ENCODE peak calls at places on chromosome 14, in nine cellular contexts. One of them, this sample, is unnamed.

GRCh38 chr14:22412936-22413411 is 176.1 kb downstream of the DAD1 start:
- DNase-seq in K562: no peak
- DNase-seq in endothelial cell of umbilical vein: no peak
- DNase-seq in GM23338: no peak
- DNase-seq in stomach: no peak
- DNase-seq in breast epithelium: no peak
- DNase-seq in transverse colon: no peak
- DNase-seq in Panc1: no peak
- DNase-seq in HepG2: no peak
- DNase-seq in this sample: no peak

GRCh38 chr14:92513966-92514843 is 624 bp downstream of the RIN3 start:
- DNase-seq in K562: no peak
- DNase-seq in endothelial cell of umbilical vein: peak; percentile 34
- DNase-seq in GM23338: peak; percentile 58
- DNase-seq in stomach: no peak
- DNase-seq in breast epithelium: no peak
- DNase-seq in transverse colon: peak; percentile 57
- DNase-seq in Panc1: no peak
- DNase-seq in HepG2: peak; percentile 36
- DNase-seq in this sample: no peak

GRCh38 chr14:71536927-71537772 is 395.1 kb upstream of the RGS6 start:
- DNase-seq in K562: no peak
- DNase-seq in endothelial cell of umbilical vein: no peak
- DNase-seq in GM23338: no peak
- DNase-seq in stomach: no peak
- DNase-seq in breast epithelium: no peak
- DNase-seq in transverse colon: no peak
- DNase-seq in Panc1: no peak
- DNase-seq in HepG2: no peak
- DNase-seq in this sample: no peak

GRCh38 chr14:92287987-92288386 is 35.0 kb upstream of the SLC24A4 start:
- DNase-seq in K562: peak; percentile 11
- DNase-seq in endothelial cell of umbilical vein: no peak
- DNase-seq in GM23338: no peak
- DNase-seq in stomach: no peak
- DNase-seq in breast epithelium: no peak
- DNase-seq in transverse colon: peak; percentile 13
- DNase-seq in Panc1: no peak
- DNase-seq in HepG2: no peak
- DNase-seq in this sample: no peak

GRCh38 chr14:22388669-22389625 is 200.1 kb downstream of the DAD1 start:
- DNase-seq in K562: no peak
- DNase-seq in endothelial cell of umbilical vein: no peak
- DNase-seq in GM23338: no peak
- DNase-seq in stomach: no peak
- DNase-seq in breast epithelium: no peak
- DNase-seq in transverse colon: no peak
- DNase-seq in Panc1: no peak
- DNase-seq in HepG2: peak; percentile 67
- DNase-seq in this sample: no peak

GRCh38 chr14:102485693-102486512 is 23.7 kb downstream of the ANKRD9 start:
- DNase-seq in K562: no peak
- DNase-seq in endothelial cell of umbilical vein: no peak
- DNase-seq in GM23338: no peak
- DNase-seq in stomach: no peak
- DNase-seq in breast epithelium: no peak
- DNase-seq in transverse colon: no peak
- DNase-seq in Panc1: no peak
- DNase-seq in HepG2: no peak
- DNase-seq in this sample: no peak

GRCh38 chr14:106201376-106201775 is 675.0 kb downstream of the TMEM121 start:
- DNase-seq in K562: no peak
- DNase-seq in endothelial cell of umbilical vein: no peak
- DNase-seq in GM23338: no peak
- DNase-seq in stomach: no peak
- DNase-seq in breast epithelium: no peak
- DNase-seq in transverse colon: no peak
- DNase-seq in Panc1: no peak
- DNase-seq in HepG2: no peak
- DNase-seq in this sample: no peak

GRCh38 chr14:92926931-92927330 is 4.0 kb downstream of the CHGA start:
- DNase-seq in K562: no peak
- DNase-seq in endothelial cell of umbilical vein: no peak
- DNase-seq in GM23338: no peak
- DNase-seq in stomach: no peak
- DNase-seq in breast epithelium: no peak
- DNase-seq in transverse colon: no peak
- DNase-seq in Panc1: no peak
- DNase-seq in HepG2: no peak
- DNase-seq in this sample: no peak

GRCh38 chr14:26448181-26448855 is 149.5 kb downstream of the NOVA1 start:
- DNase-seq in K562: no peak
- DNase-seq in endothelial cell of umbilical vein: no peak
- DNase-seq in GM23338: no peak
- DNase-seq in stomach: no peak
- DNase-seq in breast epithelium: no peak
- DNase-seq in transverse colon: no peak
- DNase-seq in Panc1: no peak
- DNase-seq in HepG2: no peak
- DNase-seq in this sample: no peak

DNA sequence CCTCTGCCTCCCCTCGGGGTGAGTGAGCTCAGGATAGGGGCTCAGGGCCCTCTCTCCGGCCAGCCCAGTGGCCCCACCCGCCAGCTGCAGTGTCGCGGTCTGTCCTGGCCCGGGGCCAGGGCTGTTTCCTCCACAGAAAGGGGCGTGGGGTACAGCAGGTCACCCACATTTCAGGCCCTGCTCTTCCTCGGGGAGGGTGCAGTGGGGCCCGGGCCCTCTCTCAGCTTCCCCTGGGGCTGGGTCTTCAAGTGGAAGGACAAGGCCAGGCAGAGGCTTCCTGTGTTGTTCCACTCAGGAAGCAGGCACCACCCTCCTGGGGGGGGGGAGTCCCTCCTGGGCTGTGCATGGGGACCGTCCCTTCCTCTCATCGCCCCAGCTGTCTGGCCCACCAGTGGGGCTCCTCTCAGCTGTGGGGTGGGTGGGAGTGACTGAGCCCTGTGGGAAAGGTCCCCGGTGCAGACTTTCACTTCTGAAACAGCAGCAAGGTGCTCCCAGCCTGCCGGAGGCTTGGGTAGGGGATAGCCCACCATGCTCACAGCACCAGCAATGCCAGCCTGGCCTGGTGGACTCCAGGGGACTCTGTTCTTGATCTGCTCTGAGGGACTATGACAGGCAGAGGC is 3.7 kb downstream of the GPR132 start:
- DNase-seq in K562: peak; percentile 61
- DNase-seq in endothelial cell of umbilical vein: no peak
- DNase-seq in GM23338: no peak
- DNase-seq in stomach: peak; percentile 44
- DNase-seq in breast epithelium: no peak
- DNase-seq in transverse colon: peak; percentile 62
- DNase-seq in Panc1: no peak
- DNase-seq in HepG2: no peak
- DNase-seq in this sample: no peak
- TF ChIP-seq POLR2AphosphoS5 in K562: no peak
- TF ChIP-seq POLR2AphosphoS5 in endothelial cell of umbilical vein: no peak
- TF ChIP-seq POLR2AphosphoS5 in GM23338: no peak
- TF ChIP-seq POLR2AphosphoS5 in stomach: no peak
- TF ChIP-seq POLR2AphosphoS5 in breast epithelium: no peak
- TF ChIP-seq POLR2AphosphoS5 in transverse colon: no peak
- TF ChIP-seq POLR2AphosphoS5 in Panc1: no peak
- TF ChIP-seq POLR2AphosphoS5 in HepG2: no peak
- TF ChIP-seq POLR2AphosphoS5 in this sample: no peak

DNA sequence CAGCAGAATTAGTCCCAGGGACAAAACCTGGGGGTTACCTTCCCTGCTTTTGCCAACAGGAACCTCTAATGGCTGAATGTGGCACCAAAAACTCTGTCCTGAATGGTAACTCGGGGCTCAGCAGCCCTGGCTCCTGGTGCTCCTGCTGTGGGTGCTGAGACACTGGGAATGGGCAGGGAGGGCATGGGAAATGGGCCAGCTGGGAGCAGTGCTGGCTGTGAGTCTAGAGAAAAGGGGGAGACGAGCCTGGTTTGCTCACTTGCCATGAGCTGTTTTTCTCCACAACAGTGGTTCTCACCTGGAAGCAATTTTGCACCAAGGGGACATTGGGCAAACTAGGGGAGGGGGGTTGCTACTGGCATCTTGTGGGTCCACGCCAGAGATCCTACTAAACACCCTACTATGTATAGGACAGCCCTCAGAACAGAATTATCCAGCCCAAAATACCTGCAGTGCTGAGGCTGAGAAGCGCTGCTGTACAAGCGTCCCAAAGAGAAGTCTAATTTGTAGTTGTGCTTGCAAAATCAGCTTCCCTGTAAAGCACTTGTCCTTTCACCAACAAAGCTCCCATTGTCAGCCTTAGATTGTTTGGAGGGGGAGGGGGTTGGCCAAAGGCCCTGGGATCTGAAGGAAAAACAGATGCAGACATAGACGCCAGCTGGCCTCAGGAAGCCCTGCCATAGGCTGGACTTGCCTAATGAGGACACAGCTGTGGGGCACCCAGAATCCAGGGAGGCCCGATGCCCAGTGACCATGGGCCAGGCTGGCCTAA is 3.6 kb downstream of the LRRC74A start:
- DNase-seq in K562: no peak
- DNase-seq in endothelial cell of umbilical vein: no peak
- DNase-seq in GM23338: no peak
- DNase-seq in stomach: peak; percentile 50
- DNase-seq in breast epithelium: no peak
- DNase-seq in transverse colon: no peak
- DNase-seq in Panc1: no peak
- DNase-seq in HepG2: peak; percentile 91
- DNase-seq in this sample: peak; percentile 50
- H3K27me3 ChIP-seq in K562: peaks cover 52% of the 10 kb centered on the region
- H3K27me3 ChIP-seq in endothelial cell of umbilical vein: peaks cover 3% of the 10 kb centered on the region
- H3K27me3 ChIP-seq in GM23338: no peaks in the 10 kb centered on the region
- H3K27me3 ChIP-seq in stomach: no peaks in the 10 kb centered on the region
- H3K27me3 ChIP-seq in breast epithelium: no peaks in the 10 kb centered on the region
- H3K27me3 ChIP-seq in transverse colon: no peaks in the 10 kb centered on the region
- H3K27me3 ChIP-seq in Panc1: no peaks in the 10 kb centered on the region
- H3K27me3 ChIP-seq in HepG2: no peaks in the 10 kb centered on the region
- H3K27me3 ChIP-seq in this sample: no peaks in the 10 kb centered on the region

GRCh38 chr14:103520269-103520656 is 2.4 kb downstream of the CKB start:
- DNase-seq in K562: no peak
- DNase-seq in endothelial cell of umbilical vein: no peak
- DNase-seq in GM23338: no peak
- DNase-seq in stomach: no peak
- DNase-seq in breast epithelium: no peak
- DNase-seq in transverse colon: no peak
- DNase-seq in Panc1: no peak
- DNase-seq in HepG2: no peak
- DNase-seq in this sample: no peak

GRCh38 chr14:103519837-103520212 is 2.8 kb downstream of the CKB start:
- DNase-seq in K562: no peak
- DNase-seq in endothelial cell of umbilical vein: no peak
- DNase-seq in GM23338: no peak
- DNase-seq in stomach: peak; percentile 46
- DNase-seq in breast epithelium: no peak
- DNase-seq in transverse colon: no peak
- DNase-seq in Panc1: no peak
- DNase-seq in HepG2: no peak
- DNase-seq in this sample: no peak

GRCh38 chr14:103521438-103521961 is 1.1 kb downstream of the CKB start:
- DNase-seq in K562: peak; percentile 63
- DNase-seq in endothelial cell of umbilical vein: no peak
- DNase-seq in GM23338: no peak
- DNase-seq in stomach: peak; percentile 67
- DNase-seq in breast epithelium: no peak
- DNase-seq in transverse colon: no peak
- DNase-seq in Panc1: no peak
- DNase-seq in HepG2: no peak
- DNase-seq in this sample: no peak

GRCh38 chr14:103522028-103522581 is 525 bp downstream of the CKB start:
- DNase-seq in K562: peak; percentile 63
- DNase-seq in endothelial cell of umbilical vein: no peak
- DNase-seq in GM23338: peak; percentile 57
- DNase-seq in stomach: no peak
- DNase-seq in breast epithelium: no peak
- DNase-seq in transverse colon: no peak
- DNase-seq in Panc1: no peak
- DNase-seq in HepG2: no peak
- DNase-seq in this sample: no peak

DNA sequence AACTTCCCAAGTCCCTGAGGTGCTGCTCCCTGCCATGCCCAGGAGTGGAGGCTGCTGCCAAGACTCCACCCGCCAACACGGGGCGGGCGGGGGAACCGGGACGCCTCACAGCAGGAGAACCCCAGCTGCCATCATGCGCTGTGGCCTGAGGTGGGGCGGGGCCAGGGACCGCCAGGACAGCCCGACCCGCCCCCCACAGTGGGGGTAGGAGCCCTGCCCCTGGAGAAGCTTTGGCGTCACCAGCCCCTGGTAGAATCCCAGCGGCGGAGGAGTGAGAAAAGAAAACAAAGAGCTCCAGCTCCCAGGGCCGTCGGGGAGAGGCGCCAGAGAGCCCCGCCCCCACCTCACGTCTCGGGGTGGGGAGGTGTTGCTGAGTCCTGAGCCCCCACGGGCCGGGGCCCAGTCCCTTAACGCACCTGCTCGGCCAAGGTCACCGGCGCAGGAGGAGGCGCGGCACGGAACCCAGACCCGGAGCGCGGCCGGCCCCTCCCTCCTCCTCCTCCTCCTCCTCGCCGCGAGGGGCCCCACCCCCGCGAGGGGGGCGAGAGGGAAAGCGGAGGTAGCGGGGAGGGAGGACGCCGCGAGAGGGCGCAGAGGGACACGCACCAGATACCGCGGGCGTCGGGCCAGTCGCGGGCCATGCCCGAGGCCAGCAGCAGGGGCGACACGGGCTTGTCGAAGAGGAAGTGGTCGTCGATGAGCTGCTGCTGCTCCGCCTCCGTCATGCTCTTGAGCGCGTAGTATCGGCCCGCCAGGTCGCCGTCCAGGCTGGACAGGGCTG is 1.8 kb downstream of the CKB start:
- DNase-seq in K562: peak; percentile 76
- DNase-seq in endothelial cell of umbilical vein: peak; percentile 49
- DNase-seq in GM23338: peak; percentile 84
- DNase-seq in stomach: peak; percentile 87
- DNase-seq in breast epithelium: peak; percentile 75
- DNase-seq in transverse colon: peak; percentile 89
- DNase-seq in Panc1: no peak
- DNase-seq in HepG2: no peak
- DNase-seq in this sample: peak; percentile 85
- TF ChIP-seq POLR2AphosphoS5 in K562: peak; percentile 14
- TF ChIP-seq POLR2AphosphoS5 in endothelial cell of umbilical vein: no peak
- TF ChIP-seq POLR2AphosphoS5 in GM23338: no peak
- TF ChIP-seq POLR2AphosphoS5 in stomach: peak; percentile 73
- TF ChIP-seq POLR2AphosphoS5 in breast epithelium: peak; percentile 59
- TF ChIP-seq POLR2AphosphoS5 in transverse colon: peak; percentile 60
- TF ChIP-seq POLR2AphosphoS5 in Panc1: peak; percentile 60
- TF ChIP-seq POLR2AphosphoS5 in HepG2: no peak
- TF ChIP-seq POLR2AphosphoS5 in this sample: peak; percentile 81

DNA sequence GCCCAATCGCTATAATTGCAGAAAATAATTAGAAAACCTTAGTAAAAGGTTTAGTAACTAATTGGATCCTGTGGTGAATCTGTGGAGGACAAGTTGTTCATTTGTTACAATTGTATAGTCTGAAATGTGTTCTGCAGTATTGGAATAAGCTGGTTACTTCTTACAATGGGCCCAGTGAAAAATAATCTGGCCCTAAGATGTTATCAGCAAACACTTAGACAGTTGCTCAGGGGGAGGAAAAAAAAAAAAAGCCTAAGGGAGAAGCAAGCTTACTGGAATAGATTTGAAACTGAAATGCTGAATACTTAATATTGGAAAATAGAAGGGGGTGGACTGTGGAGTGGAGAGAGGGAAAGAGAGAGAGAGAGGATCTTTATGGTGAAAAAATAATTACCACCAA is 4.0 kb downstream of the FOXG1 start:
- DNase-seq in K562: no peak
- DNase-seq in endothelial cell of umbilical vein: no peak
- DNase-seq in GM23338: no peak
- DNase-seq in stomach: no peak
- DNase-seq in breast epithelium: no peak
- DNase-seq in transverse colon: no peak
- DNase-seq in Panc1: no peak
- DNase-seq in HepG2: no peak
- DNase-seq in this sample: no peak
- H3K27me3 ChIP-seq in K562: peaks cover 10% of the 10 kb centered on the region
- H3K27me3 ChIP-seq in endothelial cell of umbilical vein: peaks cover 55% of the 10 kb centered on the region
- H3K27me3 ChIP-seq in GM23338: peaks cover 92% of the 10 kb centered on the region
- H3K27me3 ChIP-seq in stomach: peaks cover 70% of the 10 kb centered on the region
- H3K27me3 ChIP-seq in breast epithelium: peaks cover 92% of the 10 kb centered on the region
- H3K27me3 ChIP-seq in transverse colon: peaks cover 96% of the 10 kb centered on the region
- H3K27me3 ChIP-seq in Panc1: no peaks in the 10 kb centered on the region
- H3K27me3 ChIP-seq in HepG2: no peaks in the 10 kb centered on the region
- H3K27me3 ChIP-seq in this sample: peaks cover 49% of the 10 kb centered on the region

This sample was measured in prostate gland.